ENCODE peak calls at places on chromosomes 5 and 9, in ten cellular contexts. V is IMR-90; N is erythroblast; H is Calu3; P is fibroblast of gingiva; S is SK-N-SH; G is aorta; Z is stimulated activated CD4-positive, alpha-beta T cell treated with anti-CD3 and anti-CD28 coated beads, Interleukin-12 subunit alpha, Interleukin-12 subunit beta, amount 100 ng/mL, for 24 hours; T is GM18507; O is activated B cell treated with CpG ODN at 0.5 μM for 24 hours. K is an unnamed sample.

GRCh38 chr5:36300181-36300926 is 1.3 kb downstream of the RANBP3L start:
- DNase-seq in T (no peak), G (no peak), N (no peak), Z (no peak), S (no peak), P (peak; percentile 36), H (no peak), V (peak; percentile 1), O (no peak), K (no peak)

GRCh38 chr9:22649384-22649783 is 202.8 kb downstream of the DMRTA1 start:
- DNase-seq in Z (no peak), G (no peak), P (peak; percentile 83), S (no peak), H (no peak), N (no peak), O (no peak), T (no peak), V (peak; percentile 25), K (no peak)

GRCh38 chr5:54217826-54218503 is 92.4 kb downstream of the ARL15 start:
- DNase-seq in P (peak; percentile 70), H (peak; percentile 54), T (no peak), S (peak; percentile 45), Z (no peak), G (no peak), O (no peak), N (peak; percentile 79), V (peak; percentile 82), K (peak; percentile 0)

GRCh38 chr9:16125637-16126036 is 572.8 kb downstream of the CCDC171 start:
- DNase-seq in P (peak; percentile 41), Z (no peak), H (no peak), V (peak; percentile 62), N (no peak), S (no peak), O (no peak), G (no peak), T (no peak), K (no peak)

GRCh38 chr5:154274828-154275185 is 84.3 kb downstream of the GALNT10 start:
- DNase-seq in V (peak; percentile 37), T (no peak), Z (no peak), H (no peak), P (no peak), S (no peak), N (no peak), G (no peak), O (no peak), K (no peak)

GRCh38 chr5:154086123-154086522 is 47.4 kb downstream of the MFAP3 start:
- DNase-seq in V (no peak), T (no peak), H (no peak), G (no peak), Z (no peak), S (no peak), P (no peak), O (no peak), N (no peak), K (no peak)

GRCh38 chr5:95976606-95977005 is 15.0 kb upstream of the ELL2 start:
- DNase-seq in T (no peak), Z (no peak), P (peak; percentile 44), N (no peak), G (no peak), V (no peak), H (no peak), S (no peak), O (no peak), K (no peak)

GRCh38 chr5:82107277-82107676 is 135.5 kb downstream of the ATG10 start:
- DNase-seq in V (peak; percentile 19), S (no peak), N (peak; percentile 22), T (no peak), P (peak; percentile 50), H (peak; percentile 11), O (no peak), G (no peak), Z (no peak), K (no peak)

GRCh38 chr5:79107020-79107796 is 4.4 kb upstream of the BHMT start:
- DNase-seq in S (no peak), H (no peak), O (no peak), T (no peak), P (no peak), V (peak; percentile 5), N (no peak), Z (no peak), G (no peak), K (no peak)

GRCh38 chr9:19087601-19088000 is 15.1 kb downstream of the HAUS6 start:
- DNase-seq in H (peak; percentile 16), N (peak; percentile 69), T (no peak), Z (no peak), S (no peak), O (no peak), G (no peak), P (no peak), V (peak; percentile 59), K (no peak)

GRCh38 chr5:139648205-139649081 is at the start of gene CXXC5:
- DNase-seq in G (peak; percentile 92), O (peak; percentile 78), P (peak; percentile 90), H (peak; percentile 91), T (no peak), Z (no peak), S (peak; percentile 96), N (peak; percentile 92), V (peak; percentile 83), K (no peak)

GRCh38 chr9:129765764-129766317 is 13.0 kb upstream of the PTGES start:
- DNase-seq in T (no peak), G (no peak), N (no peak), H (no peak), O (no peak), V (no peak), Z (no peak), P (no peak), S (no peak), K (no peak)

GRCh38 chr9:136920069-136920468 is 24.5 kb downstream of the FBXW5 start:
- DNase-seq in P (no peak), T (no peak), Z (no peak), O (no peak), V (no peak), G (no peak), S (no peak), N (no peak), H (no peak), K (no peak)

GRCh38 chr9:134895849-134896833 is 15.5 kb downstream of the FCN2 start:
- DNase-seq in N (no peak), P (peak; percentile 54), O (no peak), T (no peak), Z (no peak), G (no peak), S (no peak), V (peak; percentile 75), H (no peak), K (no peak)

GRCh38 chr9:16992138-16992537 is 121.7 kb upstream of the BNC2 start:
- DNase-seq in H (no peak), N (no peak), S (no peak), Z (no peak), O (no peak), P (no peak), G (no peak), T (no peak), V (no peak), K (no peak)

GRCh38 chr5:72018158-72018803 is 89.0 kb upstream of the MAP1B start:
- DNase-seq in T (peak; percentile 26), O (peak; percentile 23), P (peak; percentile 36), H (peak; percentile 62), N (peak; percentile 80), S (peak; percentile 39), V (peak; percentile 58), G (peak; percentile 59), Z (peak; percentile 68), K (no peak)

GRCh38 chr5:16855475-16855874 is 80.6 kb downstream of the MYO10 start:
- DNase-seq in G (no peak), V (peak; percentile 38), P (peak; percentile 43), T (no peak), H (no peak), O (no peak), S (peak; percentile 71), N (no peak), Z (no peak), K (no peak)

GRCh38 chr5:128791312-128791711 is 174.0 kb upstream of the SLC27A6 start:
- DNase-seq in N (no peak), Z (no peak), T (no peak), V (no peak), S (no peak), O (no peak), H (no peak), G (no peak), P (no peak), K (no peak)

GRCh38 chr9:35518981-35519679 is 29.2 kb downstream of the RUSC2 start:
- DNase-seq in G (no peak), Z (no peak), S (no peak), P (peak; percentile 71), N (no peak), H (no peak), V (peak; percentile 58), O (no peak), T (no peak), K (no peak)

GRCh38 chr5:77452351-77452750 is 39.8 kb downstream of the WDR41 start:
- DNase-seq in V (no peak), H (no peak), O (no peak), S (no peak), N (no peak), G (no peak), P (no peak), T (no peak), Z (no peak), K (no peak)

GRCh38 chr9:268616-269015 is 54.0 kb downstream of the DOCK8 start:
- DNase-seq in T (no peak), P (no peak), V (no peak), S (no peak), N (peak; percentile 16), O (no peak), Z (no peak), H (no peak), G (no peak), K (no peak)

GRCh38 chr5:76331139-76331538 is 71.9 kb upstream of the IQGAP2 start:
- DNase-seq in S (no peak), T (no peak), O (no peak), H (no peak), G (no peak), V (no peak), N (peak; percentile 46), P (no peak), Z (no peak), K (no peak)

GRCh38 chr9:33329117-33329563 is 38.8 kb downstream of the NFX1 start:
- DNase-seq in S (no peak), O (no peak), T (no peak), Z (no peak), N (no peak), H (peak; percentile 80), G (peak; percentile 46), V (peak; percentile 94), P (peak; percentile 88), K (no peak)

GRCh38 chr5:114782869-114783268 is 386.8 kb downstream of the TRIM36 start:
- DNase-seq in N (no peak), G (peak; percentile 74), T (no peak), P (no peak), O (no peak), V (no peak), H (no peak), Z (no peak), S (peak; percentile 7), K (no peak)

GRCh38 chr5:41519801-41520200 is 9.4 kb upstream of the PLCXD3 start:
- DNase-seq in H (no peak), P (no peak), N (no peak), Z (no peak), T (no peak), S (no peak), O (no peak), V (no peak), G (no peak), K (no peak)

GRCh38 chr9:91486699-91487497 is 63.3 kb upstream of the NFIL3 start:
- DNase-seq in N (no peak), S (no peak), V (peak; percentile 68), P (peak; percentile 69), G (no peak), T (no peak), Z (no peak), H (no peak), O (no peak), K (no peak)

GRCh38 chr9:113621309-113621791 is 157.8 kb downstream of the RGS3 start:
- DNase-seq in Z (no peak), H (no peak), P (peak; percentile 94), V (peak; percentile 93), T (no peak), G (peak; percentile 94), O (no peak), N (no peak), S (no peak), K (no peak)

GRCh38 chr9:113992276-113992951 is 85.7 kb downstream of the AMBP start:
- DNase-seq in N (no peak), V (no peak), O (no peak), T (no peak), H (no peak), S (peak; percentile 70), P (no peak), Z (no peak), G (peak; percentile 80), K (no peak)

K was measured in NCI-H1048.